ENCODE peak calls at places on chromosomes 6 and 20, in four cellular contexts. L is AG08396, I is HTR-8/SVneo, Z is T-helper 2 cell. N is an unnamed sample.

GRCh38 chr6:107152633-107153032 is 37.3 kb upstream of the BEND3 start:
- DNase-seq in L (no peak), I (no peak), Z (no peak), N (no peak)

GRCh38 chr6:1767481-1768246 is 157.9 kb downstream of the FOXC1 start:
- DNase-seq in L (no peak), Z (no peak), I (peak), N (no peak)

GRCh38 chr6:42352856-42353564 is 98.7 kb downstream of the TRERF1 start:
- DNase-seq in I (peak), L (peak), Z (no peak), N (no peak)

GRCh38 chr6:20092071-20092566 is 120.2 kb downstream of the MBOAT1 start:
- DNase-seq in L (peak), Z (no peak), I (peak), N (no peak)

GRCh38 chr6:169635345-169635744 is 66.5 kb downstream of the WDR27 start:
- DNase-seq in I (no peak), Z (no peak), L (no peak), N (no peak)

GRCh38 chr20:41412324-41412723 is 45.7 kb upstream of the EMILIN3 start:
- DNase-seq in I (no peak), L (no peak), Z (no peak), N (no peak)

GRCh38 chr6:36131517-36132220 is 1.4 kb downstream of the MAPK13 start:
- DNase-seq in L (peak), Z (no peak), I (peak), N (no peak)

GRCh38 chr6:26352315-26352714 is 12.7 kb upstream of the BTN3A2 start:
- DNase-seq in Z (no peak), L (no peak), I (no peak), N (no peak)

GRCh38 chr6:165588515-165588914 is 74.5 kb downstream of the PDE10A start:
- DNase-seq in Z (no peak), L (no peak), I (no peak), N (no peak)

GRCh38 chr20:58652606-58653303 is 1.7 kb downstream of the STX16 start:
- DNase-seq in Z (no peak), L (no peak), I (no peak), N (no peak)

GRCh38 chr20:46255440-46256104 is 52.7 kb downstream of the CDH22 start:
- DNase-seq in I (peak), L (no peak), Z (no peak), N (peak)

GRCh38 chr6:30591008-30591407 is 19.8 kb downstream of the ABCF1 start:
- DNase-seq in I (no peak), L (peak), Z (no peak), N (no peak)

GRCh38 chr20:2292711-2293110 is 3.1 kb upstream of the TGM3 start:
- DNase-seq in Z (no peak), I (no peak), L (no peak), N (no peak)

GRCh38 chr20:37229300-37229699 is 32.3 kb downstream of the GHRH start:
- DNase-seq in I (no peak), L (no peak), Z (no peak), N (no peak)

GRCh38 chr6:168192195-168192900 is 113.3 kb upstream of the FRMD1 start:
- DNase-seq in Z (no peak), I (no peak), L (no peak), N (no peak)

GRCh38 chr6:150025201-150025917 is at the start of gene RAET1L:
- DNase-seq in Z (no peak), I (peak), L (peak), N (no peak)

GRCh38 chr6:104229057-104229456 is 630.7 kb downstream of the HACE1 start:
- DNase-seq in L (no peak), Z (no peak), I (no peak), N (no peak)

GRCh38 chr6:57224769-57225515 is 2.8 kb upstream of the RAB23 start:
- DNase-seq in L (peak), Z (no peak), I (no peak), N (no peak)

GRCh38 chr6:110654096-110654820 is 161.0 kb downstream of the CDK19 start:
- DNase-seq in L (peak), I (no peak), Z (no peak), N (no peak)

GRCh38 chr6:139250296-139251274 is 41.2 kb downstream of the TXLNB start:
- DNase-seq in Z (peak), I (peak), L (peak), N (peak)

GRCh38 chr6:44431118-44431725 is 43.7 kb downstream of the CDC5L start:
- DNase-seq in Z (no peak), L (peak), I (peak), N (peak)

GRCh38 chr6:131058236-131058635 is 4.8 kb downstream of the EPB41L2 start:
- DNase-seq in L (no peak), I (no peak), Z (no peak), N (no peak)